ENCODE peak calls at places on chromosome 1, in five cellular contexts. K is activated T-helper 1 cell treated with anti-CD3 and anti-CD28 coated beads, Interleukin-2, amount 50 U/mL, for 16 hours; X is stimulated activated CD4-positive, alpha-beta T cell treated with anti-CD3 and anti-CD28 coated beads, Interleukin-2, amount 100 ng/mL, for 24 hours; V is RWPE1; H is CD8-positive, alpha-beta T cell. U is an unnamed sample.

GRCh38 chr1:9493326-9493725 is 45.9 kb upstream of the SLC25A33 start:
- DNase-seq in K (no peak), X (no peak), V (no peak), H (no peak), U (no peak)

GRCh38 chr1:3060601-3061551 is 8.1 kb upstream of the PRDM16 start:
- DNase-seq in K (no peak), X (no peak), V (peak; percentile 18), H (no peak), U (peak; percentile 34)

GRCh38 chr1:62384276-62385005 is 52.4 kb upstream of the USP1 start:
- DNase-seq in K (no peak), X (no peak), V (peak; percentile 50), H (no peak), U (no peak)

GRCh38 chr1:24186711-24186992 is 437 bp downstream of the IFNLR1 start:
- DNase-seq in K (no peak), X (no peak), V (no peak), H (no peak), U (no peak)

GRCh38 chr1:100265562-100265930 is 470 bp upstream of the RTCA start:
- DNase-seq in K (no peak), X (no peak), V (no peak), H (no peak), U (peak; percentile 69)

GRCh38 chr1:246329900-246330299 is 177.2 kb downstream of the SMYD3 start:
- DNase-seq in K (no peak), X (no peak), V (no peak), H (no peak), U (no peak)

GRCh38 chr1:153494976-153495535 is 34.6 kb upstream of the S100A7 start:
- DNase-seq in K (peak; percentile 57), X (peak; percentile 90), V (peak; percentile 61), H (peak; percentile 81), U (peak; percentile 64)

GRCh38 chr1:207884276-207885029 is 26.5 kb downstream of the CD34 start:
- DNase-seq in K (no peak), X (no peak), V (no peak), H (no peak), U (no peak)

GRCh38 chr1:78401148-78401547 is 89.6 kb upstream of the PTGFR start:
- DNase-seq in K (no peak), X (no peak), V (no peak), H (no peak), U (no peak)

U was measured in RKO.